ENCODE peak calls at places on chromosomes 12 and 14, in six cellular contexts. D is nephron progenitor cell, E is adrenal gland, V is uterus, M is GM06990, Z is GM12878. J is an unnamed sample.

GRCh38 chr14:67569011-67569650 is 30.9 kb downstream of the PIGH start:
- DNase-seq in V (no peak), M (no peak), Z (no peak), D (peak), E (no peak), J (no peak)

GRCh38 chr14:33642080-33642479 is 308.8 kb downstream of the EGLN3 start:
- DNase-seq in V (no peak), Z (no peak), E (no peak), M (no peak), D (no peak), J (no peak)

GRCh38 chr12:24421759-24422158 is 472.3 kb upstream of the SOX5 start:
- DNase-seq in E (no peak), D (no peak), M (no peak), Z (no peak), V (no peak), J (no peak)

GRCh38 chr12:15982471-15982870 is 71.3 kb downstream of the DERA start:
- DNase-seq in M (no peak), D (no peak), E (no peak), V (no peak), Z (no peak), J (no peak)

GRCh38 chr14:23380197-23381016 is 3.6 kb downstream of the CMTM5 start:
- DNase-seq in E (no peak), Z (no peak), M (no peak), V (no peak), D (no peak), J (no peak)

GRCh38 chr12:88247241-88247643 is 105.1 kb downstream of the TMTC3 start:
- DNase-seq in D (no peak), Z (no peak), V (no peak), E (no peak), M (no peak), J (no peak)

GRCh38 chr14:60561845-60562746 is 53.1 kb downstream of the SIX6 start:
- DNase-seq in M (no peak), Z (peak), E (peak), V (peak), D (peak), J (no peak)

GRCh38 chr14:42140831-42141279 is 534.2 kb downstream of the LRFN5 start:
- DNase-seq in M (no peak), E (no peak), D (no peak), Z (no peak), V (no peak), J (no peak)

GRCh38 chr12:112916270-112916669 is 9.5 kb downstream of the OAS1 start:
- DNase-seq in M (no peak), V (no peak), E (no peak), D (no peak), Z (no peak), J (no peak)

GRCh38 chr14:102205560-102205959 is 65.9 kb downstream of the WDR20 start:
- DNase-seq in M (no peak), Z (no peak), E (no peak), V (no peak), D (no peak), J (no peak)

GRCh38 chr12:91065377-91065776 is 7.6 kb upstream of the KERA start:
- DNase-seq in M (no peak), E (no peak), Z (no peak), V (no peak), D (no peak), J (no peak)

GRCh38 chr12:106682594-106683234 is 91.8 kb upstream of the RIC8B start:
- DNase-seq in E (no peak), D (no peak), M (no peak), Z (no peak), V (no peak), J (no peak)

GRCh38 chr14:104143071-104143470 is 4.7 kb downstream of the KIF26A start:
- DNase-seq in D (peak), M (no peak), E (peak), V (no peak), Z (no peak), J (no peak)

GRCh38 chr12:2501464-2502181 is 293.1 kb upstream of the FKBP4 start:
- DNase-seq in D (no peak), Z (no peak), E (no peak), V (no peak), M (no peak), J (no peak)

GRCh38 chr12:28699029-28699428 is 450.0 kb upstream of the FAR2 start:
- DNase-seq in E (no peak), D (no peak), Z (no peak), M (no peak), V (no peak), J (no peak)

GRCh38 chr12:94157891-94158495 is 9.6 kb downstream of the PLXNC1 start:
- DNase-seq in Z (peak), D (no peak), V (no peak), E (no peak), M (no peak), J (no peak)

GRCh38 chr12:117967512-117967911 is 1.3 kb downstream of the KSR2 start:
- DNase-seq in V (no peak), D (no peak), E (no peak), M (no peak), Z (no peak), J (no peak)

GRCh38 chr12:131894981-131895639 is 688 bp downstream of the ULK1 start:
- DNase-seq in E (peak), M (peak), V (no peak), D (peak), Z (no peak), J (no peak)

GRCh38 chr14:67515386-67516079 is 17.6 kb upstream of the PLEKHH1 start:
- DNase-seq in D (no peak), E (peak), V (no peak), M (peak), Z (no peak), J (no peak)

GRCh38 chr12:74538491-74539258 is 1.0 kb downstream of the ATXN7L3B start:
- DNase-seq in D (peak), Z (no peak), V (no peak), E (no peak), M (no peak), J (no peak)

GRCh38 chr14:58626441-58626840 is 11.3 kb upstream of the DACT1 start:
- DNase-seq in Z (no peak), D (no peak), M (no peak), V (no peak), E (no peak), J (no peak)

GRCh38 chr12:51922762-51923505 is 15.6 kb downstream of the ACVRL1 start:
- DNase-seq in V (peak), M (no peak), Z (peak), D (no peak), E (no peak), J (no peak)

GRCh38 chr12:67430708-67431335 is 161.7 kb downstream of the CAND1 start:
- DNase-seq in V (peak), M (no peak), D (no peak), Z (no peak), E (peak), J (no peak)

GRCh38 chr14:69152181-69152943 is 557 bp downstream of the DCAF5 start:
- DNase-seq in V (no peak), D (no peak), E (peak), M (no peak), Z (no peak), J (no peak)

GRCh38 chr12:39227218-39227617 is 215.7 kb downstream of the KIF21A start:
- DNase-seq in D (no peak), E (no peak), Z (no peak), M (no peak), V (no peak), J (no peak)

GRCh38 chr12:110853856-110854255 is 7.1 kb downstream of the CCDC63 start:
- DNase-seq in M (no peak), V (no peak), E (no peak), D (no peak), Z (no peak), J (no peak)

GRCh38 chr14:33986804-33987203 is 35.9 kb upstream of the EGLN3 start:
- DNase-seq in D (no peak), M (no peak), E (no peak), Z (no peak), V (peak), J (no peak)

GRCh38 chr14:59425322-59425945 is 39.7 kb downstream of the GPR135 start:
- DNase-seq in V (no peak), D (no peak), E (no peak), M (no peak), Z (no peak), J (no peak)

GRCh38 chr12:69046920-69047319 is 113.9 kb upstream of the CPM start:
- DNase-seq in M (no peak), Z (no peak), V (no peak), E (no peak), D (no peak), J (no peak)

GRCh38 chr12:101172316-101172715 is 37.7 kb downstream of the SLC5A8 start:
- DNase-seq in Z (no peak), M (no peak), V (no peak), E (no peak), D (peak), J (no peak)

GRCh38 chr12:125081427-125081826 is 16.2 kb downstream of the AACS start:
- DNase-seq in M (no peak), V (no peak), E (no peak), Z (no peak), D (no peak), J (no peak)

GRCh38 chr14:90810808-90811207 is 5.4 kb downstream of the TTC7B start:
- DNase-seq in Z (no peak), E (no peak), D (no peak), M (no peak), V (no peak), J (no peak)

GRCh38 chr12:16175893-16176292 is 101.6 kb downstream of the SLC15A5 start:
- DNase-seq in V (no peak), M (no peak), D (no peak), Z (no peak), E (no peak), J (no peak)

GRCh38 chr12:3168775-3169221 is 91.6 kb downstream of the TSPAN9 start:
- DNase-seq in Z (no peak), E (no peak), V (peak), D (no peak), M (peak), J (no peak)

GRCh38 chr12:121404734-121405133 is 4.8 kb downstream of the RNF34 start:
- DNase-seq in D (no peak), Z (no peak), V (no peak), E (peak), M (no peak), J (no peak)

GRCh38 chr14:101948666-101949205 is 15.6 kb upstream of the DYNC1H1 start:
- DNase-seq in V (no peak), E (no peak), Z (no peak), D (peak), M (peak), J (no peak)

GRCh38 chr12:124779161-124780141 is 84.2 kb downstream of the SCARB1 start:
- DNase-seq in V (no peak), M (peak), Z (peak), D (no peak), E (no peak), J (no peak)

GRCh38 chr14:96867634-96868033 is 70.5 kb downstream of the VRK1 start:
- DNase-seq in E (no peak), V (no peak), M (no peak), D (no peak), Z (no peak), J (no peak)

GRCh38 chr14:36317650-36318049 is 2.8 kb downstream of the MBIP start:
- DNase-seq in E (no peak), M (no peak), Z (no peak), V (no peak), D (no peak), J (no peak)

GRCh38 chr12:100375023-100375737 is 18.3 kb downstream of the SLC17A8 start:
- DNase-seq in V (peak), E (no peak), Z (no peak), M (no peak), D (no peak), J (no peak)

DNA sequence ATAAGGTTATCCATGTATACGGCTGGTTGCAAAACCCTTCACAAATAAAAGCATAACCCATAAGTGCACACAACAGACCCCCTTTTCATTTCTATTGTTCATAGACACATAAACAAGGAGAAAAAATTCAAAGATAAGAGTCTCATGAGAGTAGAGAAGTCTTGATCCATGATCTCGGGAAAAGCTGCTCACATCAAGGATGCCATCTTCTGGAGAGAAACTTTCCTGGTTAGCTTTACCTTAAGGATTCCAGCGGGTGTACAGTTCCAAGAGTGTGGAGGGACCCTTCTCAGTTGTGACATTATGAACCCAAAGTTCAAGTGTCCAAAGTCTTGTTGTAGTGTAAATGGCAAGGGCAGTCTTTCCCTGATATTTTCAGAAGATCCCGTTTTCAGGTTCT is 144.5 kb downstream of the LLPH start:
- DNase-seq in D (no peak), V (no peak), Z (no peak), E (no peak), M (no peak), J (no peak)
- TF ChIP-seq CTCF in D (no peak), V (no peak), Z (no peak), E (no peak), M (no peak), J (no peak)

GRCh38 chr12:64695550-64695949 is 63.7 kb downstream of the GNS start:
- DNase-seq in D (no peak), Z (no peak), E (no peak), V (no peak), M (no peak), J (no peak)

GRCh38 chr12:64694130-64695078 is 64.8 kb downstream of the GNS start:
- DNase-seq in V (no peak), D (no peak), Z (no peak), M (no peak), E (no peak), J (no peak)

GRCh38 chr12:64699504-64700115 is 59.6 kb downstream of the GNS start:
- DNase-seq in M (no peak), D (no peak), V (no peak), E (no peak), Z (no peak), J (no peak)

GRCh38 chr12:64691793-64692583 is 67.2 kb downstream of the GNS start:
- DNase-seq in V (no peak), E (no peak), Z (no peak), M (no peak), D (no peak), J (no peak)

DNA sequence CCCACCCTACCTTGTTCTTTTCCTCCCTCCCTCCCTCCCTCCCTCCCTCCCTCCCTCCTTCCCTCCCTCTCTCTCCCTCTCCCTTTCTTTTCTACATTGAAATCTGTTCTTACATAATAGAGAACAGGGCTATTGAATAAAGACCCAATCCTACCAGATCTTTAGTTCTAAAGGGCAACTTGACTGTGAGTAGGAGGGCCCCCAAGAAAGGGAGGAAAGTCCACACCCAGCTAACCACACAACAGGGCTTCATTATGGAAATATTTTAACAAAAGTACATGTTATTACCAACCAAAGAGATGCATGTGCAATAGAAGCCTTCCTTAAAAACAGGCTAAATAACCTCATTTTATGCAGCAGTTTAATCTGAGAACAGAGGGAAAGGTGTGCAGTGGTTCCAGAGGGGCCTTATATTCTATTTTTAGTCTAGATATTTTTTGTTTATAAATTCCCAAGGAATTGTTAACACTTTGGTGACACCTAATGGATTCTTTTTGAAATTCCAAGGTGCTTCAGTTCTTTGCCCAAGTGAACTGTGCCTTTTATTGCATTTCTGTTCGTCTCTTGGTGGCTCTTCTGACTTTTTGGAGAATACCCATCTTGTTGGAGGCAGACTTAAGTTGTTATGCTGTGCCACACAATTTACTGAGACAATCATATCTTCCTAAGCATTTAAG is 63.0 kb downstream of the GNS start:
- DNase-seq in D (no peak), E (no peak), M (no peak), Z (no peak), V (no peak), J (no peak)
- TF ChIP-seq CTCF in D (peak), E (peak), M (no peak), Z (no peak), V (peak), J (no peak)

DNA sequence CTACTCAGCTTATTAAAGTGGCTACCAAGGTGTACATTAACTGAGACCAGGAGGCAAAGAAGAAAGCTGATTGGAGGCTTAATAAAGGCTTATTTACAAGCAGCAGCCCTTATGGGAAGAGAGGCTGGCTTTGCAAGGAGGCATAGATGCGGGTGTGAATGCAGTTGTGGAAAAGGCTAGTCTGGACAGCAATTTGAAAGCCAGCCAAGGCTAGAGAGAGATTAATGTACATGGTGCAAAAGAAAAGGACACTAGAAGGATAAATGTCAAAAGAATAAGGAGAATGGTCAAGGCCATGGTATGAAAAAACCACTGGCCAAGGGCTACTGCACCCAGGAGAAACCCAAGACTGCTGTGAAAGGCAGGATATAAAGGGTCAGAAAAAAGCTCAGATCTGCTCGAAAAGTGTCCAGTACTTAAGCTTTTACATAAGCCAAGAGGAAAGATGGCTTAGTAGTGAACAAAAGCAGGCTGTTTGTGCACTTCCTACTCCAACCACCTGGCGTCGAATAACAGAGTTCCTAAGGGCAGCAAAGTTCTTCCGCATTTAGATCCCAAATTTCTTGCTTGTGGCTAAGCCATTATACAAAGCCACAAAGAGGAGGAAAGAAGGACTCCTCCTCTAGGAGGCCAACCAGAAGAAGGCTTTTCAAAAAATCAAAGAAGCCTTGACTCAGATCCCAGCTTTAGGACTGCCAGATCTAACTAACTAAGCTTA is 24.0 kb downstream of the KLRK1 start:
- DNase-seq in D (no peak), M (no peak), Z (no peak), E (no peak), V (no peak), J (no peak)
- TF ChIP-seq CTCF in D (no peak), M (no peak), Z (no peak), E (no peak), V (peak), J (no peak)

DNA sequence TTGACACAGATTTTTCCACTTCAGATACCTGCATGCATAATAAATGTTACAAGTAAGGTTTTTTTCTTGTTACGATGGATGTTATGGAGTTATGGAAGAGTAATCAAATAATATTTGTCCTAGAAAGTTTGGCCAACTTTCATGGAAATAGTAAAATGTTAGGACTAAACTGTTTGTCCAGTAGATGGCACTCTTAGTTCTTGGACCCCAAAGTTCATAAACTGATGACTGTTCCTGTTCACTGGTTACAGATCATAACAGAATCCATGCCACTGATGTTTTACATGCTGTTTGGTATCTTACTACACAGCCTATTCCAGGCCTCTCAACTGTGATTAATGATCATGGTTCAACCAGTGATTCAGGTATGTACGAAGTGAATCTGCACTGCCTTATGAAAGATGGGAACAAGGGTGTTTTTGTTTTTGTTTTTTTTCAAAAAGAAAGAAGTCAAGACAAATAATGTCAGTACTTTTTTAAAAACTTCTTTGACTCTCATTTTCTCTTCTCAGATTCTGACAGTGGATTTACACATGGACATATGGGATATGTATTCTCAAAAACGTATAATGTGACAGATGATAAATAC is 48.8 kb upstream of the SLCO1C1 start:
- DNase-seq in M (no peak), V (no peak), E (no peak), D (no peak), Z (no peak), J (no peak)
- TF ChIP-seq CTCF in M (peak), V (peak), E (peak), D (peak), Z (peak), J (no peak)

GRCh38 chr14:99479903-99480855 is 480 bp downstream of the SETD3 start:
- DNase-seq in M (peak), E (peak), Z (no peak), V (peak), D (peak), J (peak)
- TF ChIP-seq CTCF in M (no peak), E (no peak), Z (no peak), V (no peak), D (no peak), J (no peak)

GRCh38 chr14:44657153-44657552 is 150.1 kb upstream of the FSCB start:
- DNase-seq in E (no peak), M (no peak), Z (no peak), D (no peak), V (no peak), J (no peak)

GRCh38 chr14:44662250-44662891 is 155.3 kb upstream of the FSCB start:
- DNase-seq in M (no peak), D (no peak), E (no peak), Z (no peak), V (no peak), J (no peak)

GRCh38 chr14:44658389-44658696 is 151.3 kb upstream of the FSCB start:
- DNase-seq in D (no peak), V (no peak), M (no peak), Z (no peak), E (no peak), J (no peak)

GRCh38 chr14:44652640-44653039 is 145.6 kb upstream of the FSCB start:
- DNase-seq in V (no peak), Z (no peak), D (no peak), E (no peak), M (no peak), J (no peak)

GRCh38 chr14:44657688-44658388 is 150.8 kb upstream of the FSCB start:
- DNase-seq in M (no peak), Z (no peak), E (no peak), V (no peak), D (no peak), J (no peak)
- TF ChIP-seq CTCF in M (no peak), Z (no peak), E (peak), V (no peak), D (peak), J (no peak)

GRCh38 chr12:120181991-120182631 is 12.4 kb downstream of the GCN1 start:
- DNase-seq in D (no peak), Z (no peak), E (peak), M (no peak), V (no peak), J (no peak)
- TF ChIP-seq CTCF in D (no peak), Z (peak), E (peak), M (no peak), V (no peak), J (no peak)